ENCODE peak calls at places on chromosomes 16 and 17, in six cellular contexts. X, P, G, S, B and O are unnamed samples.

GRCh38 chr16:24130494-24131085 is 125.5 kb upstream of the CACNG3 start:
- DNase-seq in X (no peak), P (no peak), G (no peak), S (no peak), B (no peak), O (no peak)

GRCh38 chr17:79548116-79548515 is 62.7 kb downstream of the RBFOX3 start:
- DNase-seq in X (no peak), P (no peak), G (no peak), S (no peak), B (no peak), O (no peak)

GRCh38 chr16:53191413-53191812 is 136.6 kb downstream of the CHD9 start:
- DNase-seq in X (no peak), P (no peak), G (no peak), S (no peak), B (no peak), O (no peak)

GRCh38 chr17:40023590-40024292 is 8.5 kb downstream of the CSF3 start:
- DNase-seq in X (peak), P (peak), G (no peak), S (no peak), B (no peak), O (no peak)

GRCh38 chr16:61887903-61888302 is 148.3 kb downstream of the CDH8 start:
- DNase-seq in X (no peak), P (no peak), G (no peak), S (peak), B (no peak), O (no peak)

GRCh38 chr17:731943-732787 is at the start of gene TLCD3A:
- DNase-seq in X (peak), P (peak), G (peak), S (peak), B (no peak), O (no peak)

GRCh38 chr16:64669573-64669972 is 452.3 kb downstream of the CDH11 start:
- DNase-seq in X (no peak), P (no peak), G (no peak), S (no peak), B (no peak), O (no peak)

GRCh38 chr17:57004944-57005579 is 27.1 kb downstream of the SCPEP1 start:
- DNase-seq in X (no peak), P (peak), G (no peak), S (no peak), B (no peak), O (no peak)

GRCh38 chr16:67884684-67885083 is at the start of gene NRN1L:
- DNase-seq in X (no peak), P (peak), G (peak), S (peak), B (no peak), O (peak)

GRCh38 chr17:82128287-82128686 is 30.3 kb upstream of the FASN start:
- DNase-seq in X (no peak), P (no peak), G (no peak), S (no peak), B (no peak), O (no peak)

GRCh38 chr17:82127315-82127595 is 29.2 kb upstream of the FASN start:
- DNase-seq in X (no peak), P (no peak), G (no peak), S (no peak), B (no peak), O (no peak)

GRCh38 chr17:82127704-82128103 is 29.7 kb upstream of the FASN start:
- DNase-seq in X (no peak), P (no peak), G (no peak), S (no peak), B (no peak), O (no peak)

GRCh38 chr17:82126479-82127314 is 28.7 kb upstream of the FASN start:
- DNase-seq in X (no peak), P (peak), G (no peak), S (no peak), B (no peak), O (no peak)

GRCh38 chr17:82129095-82129494 is 31.1 kb upstream of the FASN start:
- DNase-seq in X (no peak), P (no peak), G (no peak), S (no peak), B (peak), O (no peak)
- TF ChIP-seq CTCF in X (peak), P (no peak), G (no peak), S (peak), B (peak), O (peak)

DNA sequence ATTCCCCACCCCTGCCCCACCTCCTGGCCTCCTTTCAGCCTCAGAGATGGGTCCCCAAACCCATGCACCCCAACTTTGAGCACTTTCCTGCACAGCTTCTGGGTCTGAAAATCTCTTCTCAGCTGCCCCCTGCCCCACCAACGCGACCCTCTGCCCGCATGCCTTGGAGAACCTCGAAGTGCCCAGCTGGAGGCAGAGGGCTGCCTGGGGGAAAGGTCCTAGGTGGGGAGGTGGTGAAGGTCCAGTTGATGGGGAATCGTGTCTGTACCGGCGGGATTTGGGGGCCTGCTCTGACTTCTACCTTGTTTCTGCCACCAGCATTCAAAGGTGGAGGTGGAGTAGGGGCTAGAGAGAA is 1.3 kb downstream of the NKD1 start:
- DNase-seq in X (no peak), P (no peak), G (no peak), S (no peak), B (no peak), O (no peak)
- H3K4me3 ChIP-seq in X (no peak), P (no peak), G (peak), S (no peak), B (no peak), O (peak)

DNA sequence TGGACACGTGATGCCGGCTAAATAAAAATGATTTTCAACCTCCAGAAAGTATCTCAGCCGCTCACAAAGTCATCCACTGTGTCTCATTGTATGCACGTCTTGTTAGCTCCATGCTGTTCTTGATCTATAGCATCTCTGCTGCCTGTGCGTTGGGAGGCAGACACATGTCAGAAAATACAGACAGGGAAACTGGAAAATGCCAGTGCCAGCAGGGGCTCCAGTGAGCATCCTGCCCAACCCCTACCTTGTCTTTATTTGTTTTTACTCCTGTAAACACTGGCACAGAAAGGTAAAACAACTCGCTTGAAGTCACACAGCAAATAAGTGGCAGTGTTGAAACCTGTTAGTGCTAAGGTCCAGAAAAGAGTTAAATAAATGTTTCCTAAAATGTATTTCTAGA is 208.1 kb upstream of the ASIC2 start:
- DNase-seq in X (no peak), P (no peak), G (no peak), S (no peak), B (no peak), O (no peak)
- TF ChIP-seq CTCF in X (no peak), P (no peak), G (no peak), S (no peak), B (no peak), O (no peak)

GRCh38 chr17:72222571-72222970 is 101.8 kb downstream of the SOX9 start:
- DNase-seq in X (no peak), P (peak), G (no peak), S (no peak), B (no peak), O (no peak)
- H3K4me3 ChIP-seq in X (no peak), P (no peak), G (no peak), S (no peak), B (no peak), O (no peak)

DNA sequence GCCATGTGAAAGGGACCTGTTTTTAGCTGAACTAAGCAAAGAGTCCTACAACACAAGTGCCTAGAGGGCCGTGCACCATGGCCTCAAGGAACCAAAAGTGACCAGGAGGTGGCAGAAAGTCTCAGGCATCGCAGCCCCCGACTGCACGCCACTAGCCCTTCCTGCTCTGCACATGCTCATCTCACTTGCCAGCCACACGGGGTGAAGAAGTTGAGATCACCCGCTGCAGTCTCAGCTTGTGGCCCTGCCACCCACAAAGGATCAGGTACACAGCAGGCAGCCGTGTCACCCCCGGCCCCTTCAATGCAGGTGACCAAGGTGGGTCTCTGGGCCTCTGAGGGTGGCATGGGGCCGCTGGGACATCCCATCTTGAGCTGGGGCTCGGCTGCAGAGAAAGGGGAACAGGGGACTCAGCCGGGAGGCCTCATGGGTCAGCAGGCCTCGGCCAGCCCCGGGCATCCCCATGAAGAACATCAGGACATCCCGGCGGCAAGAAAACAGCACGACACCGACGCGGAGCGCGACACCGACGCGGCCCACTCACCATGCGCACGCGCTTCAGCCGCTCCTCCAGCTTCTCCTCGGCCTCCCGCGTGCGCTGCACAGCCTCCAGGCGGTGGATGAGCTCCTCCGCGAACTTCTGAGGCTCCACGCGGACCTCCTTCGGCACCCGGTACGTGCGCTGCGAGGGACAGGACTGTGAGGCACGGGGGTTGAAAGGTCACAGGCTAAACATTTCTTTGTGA is 21.0 kb downstream of the PDIA2 start:
- DNase-seq in X (no peak), P (no peak), G (no peak), S (no peak), B (no peak), O (no peak)
- TF ChIP-seq CTCF in X (no peak), P (no peak), G (peak), S (peak), B (no peak), O (peak)

GRCh38 chr16:58815188-58815888 is 81.2 kb upstream of the GOT2 start:
- DNase-seq in X (no peak), P (no peak), G (no peak), S (no peak), B (no peak), O (no peak)

GRCh38 chr16:58809213-58809612 is 75.1 kb upstream of the GOT2 start:
- DNase-seq in X (no peak), P (no peak), G (no peak), S (no peak), B (no peak), O (no peak)

GRCh38 chr16:58820359-58820758 is 86.2 kb upstream of the GOT2 start:
- DNase-seq in X (no peak), P (no peak), G (no peak), S (no peak), B (no peak), O (no peak)

DNA sequence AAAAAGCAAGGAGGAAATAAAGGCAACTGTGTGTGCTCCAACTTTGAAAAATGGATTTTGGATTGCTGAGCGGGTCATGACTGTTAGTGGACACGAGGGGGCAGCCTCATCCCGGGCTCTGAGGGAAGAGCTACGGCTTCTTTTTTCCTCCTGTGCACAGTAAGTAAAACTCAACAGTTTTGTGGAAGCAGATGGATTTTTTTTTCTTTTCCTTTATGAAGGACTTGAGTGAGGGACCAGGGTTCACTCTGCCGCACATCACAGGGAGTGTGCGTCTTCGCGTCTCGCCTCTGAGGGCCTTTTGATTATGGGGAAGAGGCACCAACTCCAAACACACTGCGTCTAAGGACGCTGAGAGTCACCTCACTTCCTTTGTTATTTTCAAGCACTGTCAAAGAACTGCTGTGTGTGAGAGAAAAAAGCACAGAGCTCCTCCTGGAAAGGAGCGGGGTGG is 80.3 kb upstream of the GOT2 start:
- DNase-seq in X (peak), P (peak), G (no peak), S (peak), B (peak), O (peak)
- H3K4me3 ChIP-seq in X (no peak), P (no peak), G (peak), S (peak), B (no peak), O (peak)

GRCh38 chr16:576823-577201 is 7.0 kb downstream of the PIGQ start:
- DNase-seq in X (no peak), P (no peak), G (no peak), S (no peak), B (no peak), O (no peak)
- TF ChIP-seq CTCF in X (peak), P (no peak), G (no peak), S (no peak), B (no peak), O (peak)

GRCh38 chr16:29743827-29744531 is 1.8 kb downstream of the C16orf54 start:
- DNase-seq in X (no peak), P (peak), G (no peak), S (no peak), B (no peak), O (no peak)
- H3K4me3 ChIP-seq in X (no peak), P (no peak), G (no peak), S (no peak), B (no peak), O (no peak)

GRCh38 chr17:47897561-47897960 is 1.5 kb downstream of the SP2 start:
- DNase-seq in X (no peak), P (no peak), G (no peak), S (no peak), B (no peak), O (no peak)

GRCh38 chr17:47895254-47895855 is 681 bp upstream of the SP2 start:
- DNase-seq in X (no peak), P (peak), G (peak), S (no peak), B (no peak), O (no peak)

GRCh38 chr17:47894498-47895253 is 1.4 kb upstream of the SP2 start:
- DNase-seq in X (no peak), P (no peak), G (no peak), S (no peak), B (no peak), O (no peak)

GRCh38 chr17:47896672-47897490 is 845 bp downstream of the SP2 start:
- DNase-seq in X (peak), P (no peak), G (no peak), S (no peak), B (no peak), O (no peak)

GRCh38 chr17:47895856-47896671 is at the start of gene SP2:
- DNase-seq in X (peak), P (peak), G (peak), S (peak), B (peak), O (peak)
- TF ChIP-seq CTCF in X (no peak), P (peak), G (peak), S (peak), B (no peak), O (peak)